ENCODE peak calls at places on chromosomes 12 and 14, in six cellular contexts. I is HT1080, A is endothelial cell, K is GM13977, D is HS-27A, G is fibroblast of gingiva. B is an unnamed sample.

GRCh38 chr12:10115890-10116289 is 14.1 kb downstream of the CLEC7A start:
- DNase-seq in I (no peak), A (no peak), K (no peak), D (no peak), G (no peak), B (no peak)

GRCh38 chr14:55102141-55102547 is 26.9 kb upstream of the LGALS3 start:
- DNase-seq in I (peak), A (no peak), K (peak), D (peak), G (peak), B (peak)

GRCh38 chr12:111099186-111099585 is 178.8 kb upstream of the MYL2 start:
- DNase-seq in I (no peak), A (no peak), K (no peak), D (no peak), G (no peak), B (no peak)

GRCh38 chr14:80982711-80983110 is 27.3 kb downstream of the TSHR start:
- DNase-seq in I (no peak), A (no peak), K (no peak), D (no peak), G (no peak), B (no peak)

GRCh38 chr12:16062611-16063010 is 151.5 kb downstream of the DERA start:
- DNase-seq in I (no peak), A (no peak), K (no peak), D (no peak), G (no peak), B (no peak)

GRCh38 chr12:68042212-68042699 is 53.0 kb downstream of the IFNG-AS1 start:
- DNase-seq in I (peak), A (no peak), K (peak), D (no peak), G (no peak), B (peak)

GRCh38 chr14:54877015-54877702 is 25.5 kb downstream of the GCH1 start:
- DNase-seq in I (no peak), A (no peak), K (no peak), D (no peak), G (no peak), B (no peak)

GRCh38 chr14:99944241-99944651 is 121.0 kb upstream of the EVL start:
- DNase-seq in I (no peak), A (no peak), K (peak), D (no peak), G (no peak), B (no peak)

GRCh38 chr12:124273630-124274029 is 21.3 kb upstream of the RFLNA start:
- DNase-seq in I (peak), A (peak), K (peak), D (peak), G (no peak), B (peak)

GRCh38 chr12:15862840-15863239 is 19.3 kb upstream of the STRAP start:
- DNase-seq in I (no peak), A (no peak), K (no peak), D (no peak), G (no peak), B (no peak)

GRCh38 chr14:104196461-104197180 is 58.2 kb downstream of the KIF26A start:
- DNase-seq in I (no peak), A (no peak), K (no peak), D (no peak), G (no peak), B (no peak)

GRCh38 chr12:53659011-53659551 is 16.8 kb downstream of the ATP5MC2 start:
- DNase-seq in I (peak), A (no peak), K (no peak), D (no peak), G (peak), B (peak)

GRCh38 chr14:52974406-52974805 is 23.6 kb upstream of the FERMT2 start:
- DNase-seq in I (peak), A (no peak), K (no peak), D (no peak), G (peak), B (no peak)

GRCh38 chr12:66191547-66192126 is 2.6 kb downstream of the IRAK3 start:
- DNase-seq in I (no peak), A (no peak), K (no peak), D (no peak), G (no peak), B (peak)

GRCh38 chr12:94500831-94501567 is 41.3 kb upstream of the CEP83 start:
- DNase-seq in I (no peak), A (no peak), K (no peak), D (no peak), G (peak), B (no peak)

GRCh38 chr12:85632390-85632789 is 203.8 kb downstream of the RASSF9 start:
- DNase-seq in I (no peak), A (no peak), K (no peak), D (no peak), G (no peak), B (no peak)

GRCh38 chr14:92348154-92348553 is 25.2 kb downstream of the SLC24A4 start:
- DNase-seq in I (no peak), A (no peak), K (no peak), D (no peak), G (no peak), B (peak)

GRCh38 chr14:37931998-37932397 is 275.7 kb upstream of the SSTR1 start:
- DNase-seq in I (no peak), A (no peak), K (no peak), D (no peak), G (peak), B (no peak)

GRCh38 chr14:96058606-96059200 is 19.5 kb downstream of the C14orf132 start:
- DNase-seq in I (no peak), A (no peak), K (no peak), D (no peak), G (no peak), B (no peak)

GRCh38 chr14:65373671-65374039 is 38.9 kb upstream of the FUT8 start:
- DNase-seq in I (no peak), A (no peak), K (no peak), D (no peak), G (peak), B (no peak)

GRCh38 chr12:106118-106561 is 39.6 kb downstream of the IQSEC3 start:
- DNase-seq in I (no peak), A (peak), K (peak), D (no peak), G (no peak), B (peak)

GRCh38 chr14:61121293-61121897 is 140.3 kb downstream of the SLC38A6 start:
- DNase-seq in I (no peak), A (no peak), K (no peak), D (no peak), G (peak), B (no peak)

GRCh38 chr12:83365317-83365716 is 678.6 kb downstream of the TMTC2 start:
- DNase-seq in I (peak), A (no peak), K (no peak), D (no peak), G (no peak), B (no peak)

B was measured in SJCRH30.